ENCODE peak calls at places on chromosome 14, in four cellular contexts. One of them, this sample, is unnamed.
A peak's percentile ranks its signal among the peaks of the same experiment; 100 is the strongest.

GRCh38 chr14:73748858-73749357 is 34.7 kb upstream of the PNMA1 start:
- DNase-seq in brain microvascular endothelial cell: no peak
- DNase-seq in activated CD8-positive, alpha-beta T cell treated with anti-CD3 and anti-CD28 coated beads for 36 hours: no peak
- DNase-seq in adrenal gland: no peak
- DNase-seq in this sample: no peak

GRCh38 chr14:50943261-50943942 is 881 bp downstream of the PYGL start:
- DNase-seq in brain microvascular endothelial cell: no peak
- DNase-seq in activated CD8-positive, alpha-beta T cell treated with anti-CD3 and anti-CD28 coated beads for 36 hours: no peak
- DNase-seq in adrenal gland: peak; percentile 37
- DNase-seq in this sample: no peak

GRCh38 chr14:73589128-73589527 is 2.5 kb upstream of the ACOT4 start:
- DNase-seq in brain microvascular endothelial cell: no peak
- DNase-seq in activated CD8-positive, alpha-beta T cell treated with anti-CD3 and anti-CD28 coated beads for 36 hours: no peak
- DNase-seq in adrenal gland: no peak
- DNase-seq in this sample: no peak

GRCh38 chr14:72755766-72756165 is 138.1 kb downstream of the DPF3 start:
- DNase-seq in brain microvascular endothelial cell: no peak
- DNase-seq in activated CD8-positive, alpha-beta T cell treated with anti-CD3 and anti-CD28 coated beads for 36 hours: no peak
- DNase-seq in adrenal gland: no peak
- DNase-seq in this sample: no peak

GRCh38 chr14:73173092-73173735 is 36.9 kb downstream of the PSEN1 start:
- DNase-seq in brain microvascular endothelial cell: peak; percentile 20
- DNase-seq in activated CD8-positive, alpha-beta T cell treated with anti-CD3 and anti-CD28 coated beads for 36 hours: peak; percentile 27
- DNase-seq in adrenal gland: no peak
- DNase-seq in this sample: no peak

GRCh38 chr14:32709072-32709471 is 229.6 kb upstream of the NPAS3 start:
- DNase-seq in brain microvascular endothelial cell: peak; percentile 87
- DNase-seq in activated CD8-positive, alpha-beta T cell treated with anti-CD3 and anti-CD28 coated beads for 36 hours: no peak
- DNase-seq in adrenal gland: no peak
- DNase-seq in this sample: no peak

GRCh38 chr14:71212093-71212492 is 304.8 kb downstream of the PCNX1 start:
- DNase-seq in brain microvascular endothelial cell: no peak
- DNase-seq in activated CD8-positive, alpha-beta T cell treated with anti-CD3 and anti-CD28 coated beads for 36 hours: no peak
- DNase-seq in adrenal gland: no peak
- DNase-seq in this sample: no peak

GRCh38 chr14:22375321-22375930 is 213.6 kb downstream of the DAD1 start:
- DNase-seq in brain microvascular endothelial cell: peak; percentile 56
- DNase-seq in activated CD8-positive, alpha-beta T cell treated with anti-CD3 and anti-CD28 coated beads for 36 hours: no peak
- DNase-seq in adrenal gland: no peak
- DNase-seq in this sample: no peak

GRCh38 chr14:31829256-31829923 is 247.7 kb upstream of the ARHGAP5 start:
- DNase-seq in brain microvascular endothelial cell: peak; percentile 81
- DNase-seq in activated CD8-positive, alpha-beta T cell treated with anti-CD3 and anti-CD28 coated beads for 36 hours: no peak
- DNase-seq in adrenal gland: no peak
- DNase-seq in this sample: no peak

GRCh38 chr14:95487669-95488084 is 28.8 kb downstream of the SYNE3 start:
- DNase-seq in brain microvascular endothelial cell: no peak
- DNase-seq in activated CD8-positive, alpha-beta T cell treated with anti-CD3 and anti-CD28 coated beads for 36 hours: no peak
- DNase-seq in adrenal gland: no peak
- DNase-seq in this sample: no peak

GRCh38 chr14:33567003-33567735 is 383.7 kb downstream of the EGLN3 start:
- DNase-seq in brain microvascular endothelial cell: peak; percentile 67
- DNase-seq in activated CD8-positive, alpha-beta T cell treated with anti-CD3 and anti-CD28 coated beads for 36 hours: no peak
- DNase-seq in adrenal gland: no peak
- DNase-seq in this sample: no peak

GRCh38 chr14:68249534-68250517 is 430.2 kb downstream of the RAD51B start:
- DNase-seq in brain microvascular endothelial cell: no peak
- DNase-seq in activated CD8-positive, alpha-beta T cell treated with anti-CD3 and anti-CD28 coated beads for 36 hours: no peak
- DNase-seq in adrenal gland: no peak
- DNase-seq in this sample: no peak

GRCh38 chr14:50362791-50363733 is 33.6 kb downstream of the CDKL1 start:
- DNase-seq in brain microvascular endothelial cell: no peak
- DNase-seq in activated CD8-positive, alpha-beta T cell treated with anti-CD3 and anti-CD28 coated beads for 36 hours: peak; percentile 64
- DNase-seq in adrenal gland: no peak
- DNase-seq in this sample: no peak

GRCh38 chr14:50947446-50947845 is 3.2 kb upstream of the PYGL start:
- DNase-seq in brain microvascular endothelial cell: no peak
- DNase-seq in activated CD8-positive, alpha-beta T cell treated with anti-CD3 and anti-CD28 coated beads for 36 hours: no peak
- DNase-seq in adrenal gland: no peak
- DNase-seq in this sample: no peak

GRCh38 chr14:77641534-77642341 is 25.3 kb upstream of the SPTLC2 start:
- DNase-seq in brain microvascular endothelial cell: peak; percentile 40
- DNase-seq in activated CD8-positive, alpha-beta T cell treated with anti-CD3 and anti-CD28 coated beads for 36 hours: peak; percentile 81
- DNase-seq in adrenal gland: peak; percentile 67
- DNase-seq in this sample: no peak

GRCh38 chr14:55721353-55721752 is 141.3 kb downstream of the KTN1 start:
- DNase-seq in brain microvascular endothelial cell: peak; percentile 97
- DNase-seq in activated CD8-positive, alpha-beta T cell treated with anti-CD3 and anti-CD28 coated beads for 36 hours: no peak
- DNase-seq in adrenal gland: peak; percentile 51
- DNase-seq in this sample: no peak

DNA sequence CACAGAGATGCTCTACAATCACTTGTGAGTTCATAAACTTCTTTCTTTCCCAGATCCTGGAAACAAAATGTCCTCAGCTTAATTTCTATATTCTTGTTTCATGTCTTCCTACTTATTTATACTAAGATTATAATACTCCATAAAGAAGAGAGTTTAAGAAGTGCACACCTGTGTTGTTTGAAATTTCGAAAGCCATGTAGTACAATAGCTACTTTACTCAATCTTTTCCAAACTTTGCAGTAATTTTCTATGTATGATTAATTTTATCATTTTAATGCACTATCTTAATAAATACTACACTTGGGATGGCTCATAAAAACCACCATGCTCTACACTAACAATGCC is 300 bp upstream of the TTC5 start:
- DNase-seq in brain microvascular endothelial cell: no peak
- DNase-seq in activated CD8-positive, alpha-beta T cell treated with anti-CD3 and anti-CD28 coated beads for 36 hours: no peak
- DNase-seq in adrenal gland: no peak
- DNase-seq in this sample: no peak
- TF ChIP-seq CTCF in brain microvascular endothelial cell: no peak
- TF ChIP-seq CTCF in activated CD8-positive, alpha-beta T cell treated with anti-CD3 and anti-CD28 coated beads for 36 hours: no peak
- TF ChIP-seq CTCF in adrenal gland: no peak
- TF ChIP-seq CTCF in this sample: no peak

DNA sequence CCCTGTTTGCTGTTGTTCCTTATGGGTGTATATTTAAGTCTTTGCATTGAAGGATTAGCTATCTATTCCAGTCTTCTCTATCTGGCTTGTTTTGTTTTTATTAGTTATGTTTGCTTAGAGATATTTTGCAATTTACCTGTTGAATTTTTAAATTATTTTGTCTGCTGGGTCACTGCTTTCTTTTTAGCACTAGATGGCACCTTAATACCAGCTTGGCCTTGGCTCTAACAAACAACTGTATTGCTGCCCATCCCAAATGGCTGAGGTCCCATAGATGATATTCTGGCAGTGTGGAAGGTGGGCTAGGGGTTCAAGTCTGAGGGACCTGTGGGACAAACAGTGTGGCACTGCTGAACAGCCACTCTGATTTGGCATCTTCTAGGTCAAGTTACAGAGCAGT is 144.0 kb upstream of the FBXO33 start:
- DNase-seq in brain microvascular endothelial cell: no peak
- DNase-seq in activated CD8-positive, alpha-beta T cell treated with anti-CD3 and anti-CD28 coated beads for 36 hours: no peak
- DNase-seq in adrenal gland: no peak
- DNase-seq in this sample: no peak
- TF ChIP-seq CTCF in brain microvascular endothelial cell: no peak
- TF ChIP-seq CTCF in activated CD8-positive, alpha-beta T cell treated with anti-CD3 and anti-CD28 coated beads for 36 hours: no peak
- TF ChIP-seq CTCF in adrenal gland: no peak
- TF ChIP-seq CTCF in this sample: no peak

GRCh38 chr14:52650774-52651173 is 44.6 kb downstream of the ERO1A start:
- DNase-seq in brain microvascular endothelial cell: peak; percentile 1
- DNase-seq in activated CD8-positive, alpha-beta T cell treated with anti-CD3 and anti-CD28 coated beads for 36 hours: no peak
- DNase-seq in adrenal gland: no peak
- DNase-seq in this sample: no peak
- TF ChIP-seq CTCF in brain microvascular endothelial cell: no peak
- TF ChIP-seq CTCF in activated CD8-positive, alpha-beta T cell treated with anti-CD3 and anti-CD28 coated beads for 36 hours: no peak
- TF ChIP-seq CTCF in adrenal gland: no peak
- TF ChIP-seq CTCF in this sample: no peak

DNA sequence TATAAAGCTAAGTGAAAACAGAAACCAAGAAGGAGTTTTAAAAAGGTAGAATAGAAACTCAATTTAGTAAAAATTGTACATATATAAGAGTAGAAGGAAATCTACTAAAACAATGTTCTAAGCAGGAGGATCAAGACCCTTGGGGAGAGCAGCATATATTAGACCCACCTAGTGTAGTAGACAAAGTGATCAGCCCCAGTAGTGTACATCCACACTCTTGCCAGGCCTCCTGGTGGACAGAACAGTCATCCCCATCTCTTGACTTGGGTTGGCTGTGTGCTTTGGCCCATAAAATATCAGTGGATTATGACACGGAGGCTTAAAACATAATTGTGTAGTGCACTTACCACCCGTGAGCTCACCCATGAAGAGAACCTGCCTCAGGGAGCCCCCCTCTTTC is 10.9 kb upstream of the OTUB2 start:
- DNase-seq in brain microvascular endothelial cell: no peak
- DNase-seq in activated CD8-positive, alpha-beta T cell treated with anti-CD3 and anti-CD28 coated beads for 36 hours: no peak
- DNase-seq in adrenal gland: no peak
- DNase-seq in this sample: no peak
- TF ChIP-seq CTCF in brain microvascular endothelial cell: no peak
- TF ChIP-seq CTCF in activated CD8-positive, alpha-beta T cell treated with anti-CD3 and anti-CD28 coated beads for 36 hours: no peak
- TF ChIP-seq CTCF in adrenal gland: no peak
- TF ChIP-seq CTCF in this sample: no peak

This sample was measured in mesothelial cell of epicardium.